ENCODE peak calls at places on chromosomes 2 and 18, in five cellular contexts. L is astrocyte of the hippocampus, E is left colon, H is NCI-H774, C is ACHN. A is an unnamed sample.
A peak's percentile ranks its signal among the peaks of the same experiment; 100 is the strongest.

GRCh38 chr2:38596229-38596628 is 6.5 kb downstream of the HNRNPLL start:
- DNase-seq in H (no peak), C (no peak), E (no peak), L (no peak), A (no peak)

GRCh38 chr2:65612654-65613053 is 180.3 kb upstream of the SPRED2 start:
- DNase-seq in E (no peak), L (no peak), H (no peak), C (no peak), A (no peak)

GRCh38 chr2:71353247-71353646 is 21.7 kb downstream of the ZNF638 start:
- DNase-seq in H (no peak), C (no peak), E (no peak), L (no peak), A (no peak)

GRCh38 chr2:197909377-197909776 is 105.0 kb downstream of the PLCL1 start:
- DNase-seq in C (no peak), E (no peak), H (no peak), L (peak; percentile 81), A (no peak)

GRCh38 chr2:20422679-20423271 is 24.1 kb upstream of the RHOB start:
- DNase-seq in E (no peak), L (no peak), H (no peak), C (peak; percentile 30), A (no peak)

GRCh38 chr2:19349911-19350677 is 8.3 kb downstream of the OSR1 start:
- DNase-seq in C (peak; percentile 44), H (no peak), E (peak; percentile 37), L (peak; percentile 83), A (peak; percentile 69)

GRCh38 chr2:150526827-150527226 is 39.4 kb upstream of the RND3 start:
- DNase-seq in C (peak; percentile 98), L (peak; percentile 90), H (no peak), E (no peak), A (peak; percentile 82)

GRCh38 chr2:241703128-241703604 is 1.3 kb downstream of the ING5 start:
- DNase-seq in E (no peak), H (no peak), C (no peak), L (peak; percentile 49), A (no peak)

GRCh38 chr2:55419236-55419513 is 481 bp downstream of the CCDC88A start:
- DNase-seq in C (peak; percentile 59), H (no peak), E (no peak), L (no peak), A (no peak)

GRCh38 chr2:150681120-150681796 is 193.8 kb upstream of the RND3 start:
- DNase-seq in L (peak; percentile 18), E (no peak), H (no peak), C (peak; percentile 8), A (peak; percentile 56)

GRCh38 chr2:62118160-62118559 is 77.8 kb upstream of the B3GNT2 start:
- DNase-seq in L (no peak), E (no peak), H (no peak), C (no peak), A (no peak)

GRCh38 chr2:60641866-60642788 is 88.7 kb upstream of the BCL11A start:
- DNase-seq in L (peak; percentile 56), H (no peak), E (no peak), C (peak; percentile 47), A (peak; percentile 81)

GRCh38 chr2:180980943-180981898 is 816 bp downstream of the UBE2E3 start:
- DNase-seq in C (peak; percentile 44), E (no peak), H (peak; percentile 16), L (peak; percentile 53), A (peak; percentile 73)

GRCh38 chr2:102778260-102778659 is 16.4 kb downstream of the TMEM182 start:
- DNase-seq in E (no peak), C (no peak), L (no peak), H (no peak), A (no peak)

GRCh38 chr2:186853871-186854435 is 5.0 kb upstream of the ZSWIM2 start:
- DNase-seq in E (no peak), L (peak; percentile 50), H (no peak), C (no peak), A (no peak)

GRCh38 chr2:121171625-121172119 is 113.3 kb downstream of the TFCP2L1 start:
- DNase-seq in C (no peak), L (no peak), H (no peak), E (no peak), A (no peak)

GRCh38 chr2:127437781-127438726 is 19.8 kb downstream of the PROC start:
- DNase-seq in E (no peak), C (no peak), H (no peak), L (no peak), A (peak; percentile 80)

GRCh38 chr2:199465988-199466703 is 8.4 kb upstream of the SATB2 start:
- DNase-seq in E (no peak), H (no peak), L (no peak), C (no peak), A (no peak)

GRCh38 chr2:47269316-47270232 is 114.5 kb upstream of the STPG4 start:
- DNase-seq in C (peak; percentile 95), E (peak; percentile 86), H (no peak), L (peak; percentile 89), A (peak; percentile 72)

GRCh38 chr2:53911434-53912189 is 51.8 kb upstream of the GPR75 start:
- DNase-seq in E (no peak), L (peak; percentile 2), C (no peak), H (no peak), A (no peak)

GRCh38 chr2:46275995-46276394 is 21.2 kb upstream of the EPAS1 start:
- DNase-seq in E (peak; percentile 38), H (no peak), L (peak; percentile 28), C (no peak), A (no peak)

GRCh38 chr2:170766693-170767092 is 3.5 kb upstream of the ERICH2 start:
- DNase-seq in H (no peak), E (no peak), C (no peak), L (no peak), A (no peak)

GRCh38 chr18:1412660-1413659 is 508.3 kb downstream of the ADCYAP1 start:
- DNase-seq in L (peak; percentile 4), H (no peak), E (no peak), C (no peak), A (no peak)

GRCh38 chr2:176729706-176730569 is 460.7 kb downstream of the MTX2 start:
- DNase-seq in E (no peak), L (peak; percentile 87), C (no peak), H (no peak), A (peak; percentile 23)

GRCh38 chr18:48804856-48805610 is 145.7 kb downstream of the SMAD7 start:
- DNase-seq in C (no peak), L (no peak), E (peak; percentile 21), H (no peak), A (no peak)

GRCh38 chr18:23401400-23402347 is 51.4 kb upstream of the RIOK3 start:
- DNase-seq in H (peak; percentile 26), C (peak; percentile 87), E (peak; percentile 70), L (peak; percentile 62), A (peak; percentile 79)

GRCh38 chr2:29032189-29032588 is 42.1 kb downstream of the PCARE start:
- DNase-seq in H (no peak), L (no peak), C (no peak), E (no peak), A (no peak)

GRCh38 chr2:51717318-51717717 is 685.4 kb upstream of the NRXN1 start:
- DNase-seq in L (peak; percentile 45), E (no peak), H (no peak), C (peak; percentile 39), A (peak; percentile 41)

GRCh38 chr2:237935740-237936452 is 30.9 kb upstream of the UBE2F start:
- DNase-seq in L (no peak), H (no peak), E (no peak), C (no peak), A (no peak)

GRCh38 chr2:3073196-3073595 is 304.4 kb downstream of the EIPR1 start:
- DNase-seq in C (no peak), E (no peak), H (no peak), L (no peak), A (no peak)

GRCh38 chr2:19866741-19867140 is 35.0 kb downstream of the TTC32 start:
- DNase-seq in E (no peak), C (peak; percentile 59), H (no peak), L (no peak), A (no peak)

GRCh38 chr2:112626604-112627059 is 19.1 kb upstream of the SLC20A1 start:
- DNase-seq in C (peak; percentile 81), L (peak; percentile 89), E (no peak), H (peak; percentile 25), A (peak; percentile 65)

GRCh38 chr2:85792783-85793441 is 39.1 kb downstream of the ATOH8 start:
- DNase-seq in L (peak; percentile 63), E (no peak), C (peak; percentile 67), H (no peak), A (no peak)

A was measured in hepatocyte.